ENCODE peak calls at places on chromosomes 5 and 9, in nine cellular contexts. Z is BJ, V is fibroblast of villous mesenchyme, F is MM.1S, G is fibroblast of pulmonary artery, R is left ventricle myocardium inferior, M is right atrium auricular region, N is kidney, E is dorsolateral prefrontal cortex. H is an unnamed sample.

GRCh38 chr5:80967500-80968181 is 7.5 kb downstream of the RASGRF2 start:
- DNase-seq in G (peak; percentile 91), R (no peak), Z (peak; percentile 47), V (peak; percentile 90), N (no peak), M (no peak), F (no peak), E (no peak), H (no peak)

GRCh38 chr9:32500768-32501167 is 25.2 kb downstream of the RIGI start:
- DNase-seq in F (no peak), E (no peak), M (no peak), Z (no peak), N (no peak), R (no peak), V (peak; percentile 42), G (peak; percentile 38), H (no peak)

GRCh38 chr9:132673355-132673754 is 3.1 kb downstream of the GTF3C4 start:
- DNase-seq in M (no peak), G (peak; percentile 61), Z (no peak), R (no peak), V (peak; percentile 70), E (no peak), N (no peak), F (no peak), H (no peak)

GRCh38 chr9:7520396-7520795 is 279.2 kb downstream of the DMAC1 start:
- DNase-seq in G (no peak), M (no peak), V (no peak), E (no peak), R (no peak), F (no peak), N (no peak), Z (no peak), H (no peak)

GRCh38 chr5:125245216-125245615 is 498.8 kb upstream of the ZNF608 start:
- DNase-seq in M (no peak), V (no peak), R (no peak), Z (no peak), N (peak; percentile 64), E (no peak), G (no peak), F (no peak), H (no peak)

GRCh38 chr9:2964485-2964884 is 120.6 kb upstream of the PUM3 start:
- DNase-seq in N (no peak), G (no peak), E (no peak), R (no peak), M (no peak), V (no peak), F (no peak), Z (no peak), H (no peak)

GRCh38 chr9:18611946-18612345 is 138.0 kb downstream of the ADAMTSL1 start:
- DNase-seq in G (no peak), E (no peak), N (no peak), M (no peak), F (no peak), Z (no peak), V (no peak), R (no peak), H (no peak)

GRCh38 chr5:107933326-107933725 is 262.6 kb upstream of the EFNA5 start:
- DNase-seq in Z (no peak), R (no peak), G (no peak), V (no peak), E (no peak), N (no peak), M (no peak), F (no peak), H (no peak)

GRCh38 chr5:66186108-66186507 is 42.0 kb downstream of the SREK1 start:
- DNase-seq in E (no peak), Z (no peak), R (no peak), G (no peak), M (no peak), N (no peak), V (no peak), F (no peak), H (no peak)

GRCh38 chr5:59069438-59070079 is 486.7 kb downstream of the RAB3C start:
- DNase-seq in M (peak; percentile 66), Z (peak; percentile 79), F (no peak), G (peak; percentile 95), E (no peak), V (peak; percentile 97), N (no peak), R (no peak), H (no peak)

GRCh38 chr5:151451626-151452520 is 4.5 kb downstream of the SLC36A1 start:
- DNase-seq in V (peak; percentile 38), M (no peak), F (no peak), R (no peak), G (no peak), Z (no peak), N (no peak), E (no peak), H (no peak)

GRCh38 chr9:120876842-120877240 is at the start of gene PHF19:
- DNase-seq in Z (no peak), F (peak; percentile 57), E (no peak), N (peak; percentile 85), G (peak; percentile 44), M (no peak), R (peak; percentile 36), V (peak; percentile 47), H (peak; percentile 86)

GRCh38 chr5:157612581-157612980 is 37.0 kb upstream of the ADAM19 start:
- DNase-seq in E (no peak), N (no peak), G (no peak), M (no peak), R (no peak), F (no peak), V (no peak), Z (no peak), H (no peak)

GRCh38 chr5:175850165-175850845 is 21.1 kb upstream of the CPLX2 start:
- DNase-seq in R (no peak), G (no peak), F (no peak), E (no peak), M (no peak), V (no peak), Z (no peak), N (no peak), H (no peak)

GRCh38 chr5:39800202-39800601 is 375.4 kb upstream of the DAB2 start:
- DNase-seq in N (no peak), V (no peak), E (no peak), Z (no peak), F (no peak), R (no peak), M (no peak), G (no peak), H (no peak)

GRCh38 chr9:71506821-71507220 is 261.5 kb downstream of the CEMIP2 start:
- DNase-seq in Z (peak; percentile 16), M (no peak), V (peak; percentile 48), F (no peak), R (no peak), G (peak; percentile 39), N (no peak), E (no peak), H (no peak)

GRCh38 chr5:67453526-67453925 is 256.9 kb upstream of the CD180 start:
- DNase-seq in G (peak; percentile 57), V (peak; percentile 23), N (no peak), R (no peak), E (no peak), M (no peak), F (no peak), Z (no peak), H (no peak)

GRCh38 chr9:3475300-3476020 is 50.3 kb downstream of the RFX3 start:
- DNase-seq in G (no peak), F (no peak), R (no peak), N (no peak), M (no peak), Z (no peak), E (no peak), V (no peak), H (no peak)

GRCh38 chr9:98709968-98710965 is 1.5 kb upstream of the GABBR2 start:
- DNase-seq in Z (no peak), N (no peak), M (no peak), F (no peak), R (no peak), G (peak; percentile 83), E (no peak), V (peak; percentile 56), H (no peak)

GRCh38 chr9:98706651-98707103 is 2.1 kb downstream of the GABBR2 start:
- DNase-seq in F (no peak), N (no peak), M (no peak), R (no peak), E (no peak), G (peak; percentile 61), Z (no peak), V (peak; percentile 2), H (no peak)

GRCh38 chr9:98707158-98708102 is 1.3 kb downstream of the GABBR2 start:
- DNase-seq in V (peak; percentile 71), G (peak; percentile 89), M (no peak), Z (no peak), E (peak; percentile 47), N (no peak), F (peak; percentile 12), R (peak; percentile 39), H (no peak)

GRCh38 chr9:98708933-98709911 is at the start of gene GABBR2:
- DNase-seq in R (no peak), N (no peak), M (no peak), G (no peak), E (no peak), Z (no peak), F (no peak), V (no peak), H (no peak)

GRCh38 chr9:98708103-98708932 is 417 bp downstream of the GABBR2 start:
- DNase-seq in F (no peak), E (no peak), G (no peak), V (no peak), M (no peak), R (no peak), Z (no peak), N (no peak), H (no peak)
- H3K4me3 ChIP-seq in F (no peak overlapping the region), E (peak overlapping the region; percentile 70), G (peak overlapping the region; percentile 59), V (no peak overlapping the region), M (peak overlapping the region; percentile 19), R (peak overlapping the region; percentile 63), Z (peak overlapping the region; percentile 8), N (no peak overlapping the region), H (peak overlapping the region; percentile 39)

GRCh38 chr5:1521671-1522600 is 1.8 kb downstream of the LPCAT1 start:
- DNase-seq in F (no peak), G (peak; percentile 70), V (peak; percentile 75), Z (no peak), E (peak; percentile 8), N (peak; percentile 74), R (no peak), M (peak; percentile 59), H (peak; percentile 83)
- H3K4me3 ChIP-seq in F (peak overlapping the region; percentile 84), G (peak overlapping the region; percentile 75), V (peak overlapping the region; percentile 72), Z (peak overlapping the region; percentile 70), E (peak overlapping the region; percentile 82), N (peak overlapping the region; percentile 42), R (peak overlapping the region; percentile 79), M (peak overlapping the region; percentile 69), H (peak overlapping the region; percentile 87)

DNA sequence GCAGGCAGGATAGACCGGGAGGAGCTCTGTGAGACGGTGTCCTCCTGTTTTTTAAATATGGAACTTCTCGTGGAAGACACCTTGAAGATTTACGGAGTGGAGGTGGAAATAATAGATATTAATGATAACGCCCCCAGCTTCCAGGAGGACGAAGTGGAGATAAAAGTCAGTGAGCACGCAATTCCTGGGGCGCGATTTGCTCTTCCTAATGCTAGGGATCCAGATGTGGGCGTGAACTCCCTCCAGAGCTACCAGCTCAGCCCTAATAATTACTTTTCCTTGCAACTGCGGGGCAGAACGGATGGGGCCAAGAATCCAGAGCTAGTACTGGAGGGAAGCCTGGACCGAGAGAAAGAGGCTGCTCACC is 621 bp downstream of the PCDHGA11 start:
- DNase-seq in E (no peak), N (no peak), R (no peak), F (no peak), M (no peak), V (peak; percentile 8), G (peak; percentile 34), Z (no peak), H (no peak)
- H3K4me3 ChIP-seq in E (peak overlapping the region; percentile 44), N (peak overlapping the region; percentile 14), R (peak overlapping the region; percentile 57), F (peak overlapping the region; percentile 75), M (peak overlapping the region; percentile 27), V (peak overlapping the region; percentile 68), G (peak overlapping the region; percentile 55), Z (peak overlapping the region; percentile 47), H (peak overlapping the region; percentile 38)

GRCh38 chr9:21096172-21096900 is 18.6 kb upstream of the IFNB1 start:
- DNase-seq in N (no peak), Z (peak; percentile 51), V (peak; percentile 85), G (peak; percentile 69), M (no peak), E (no peak), R (no peak), F (peak; percentile 70), H (no peak)
- H3K4me3 ChIP-seq in N (peak overlapping the region; percentile 18), Z (peak overlapping the region; percentile 1), V (peak overlapping the region; percentile 37), G (peak overlapping the region; percentile 21), M (no peak overlapping the region), E (peak overlapping the region; percentile 34), R (peak overlapping the region; percentile 56), F (peak overlapping the region; percentile 24), H (peak overlapping the region; percentile 9)

H was measured in spleen.